ENCODE peak calls at places on chromosomes 12 and 14, in seven cellular contexts. E, L, U, B, A, K and M are unnamed samples.

GRCh38 chr14:22104971-22105641 is 431.5 kb upstream of the OR4E1 start:
- DNase-seq in L (no peak), B (no peak), U (no peak), A (no peak), K (no peak), E (no peak), M (no peak)

GRCh38 chr12:32252199-32253073 is 145.8 kb downstream of the BICD1 start:
- DNase-seq in B (no peak), U (no peak), E (no peak), K (no peak), A (no peak), L (no peak), M (no peak)

GRCh38 chr14:73491256-73491976 is 683 bp downstream of the RIOX1 start:
- DNase-seq in E (peak), A (peak), K (peak), L (peak), U (peak), B (peak), M (peak)

GRCh38 chr14:76203086-76204001 is 51.6 kb downstream of the GPATCH2L start:
- DNase-seq in A (peak), U (no peak), K (no peak), E (peak), L (peak), B (no peak), M (peak)

GRCh38 chr12:102833687-102834435 is 83.2 kb downstream of the PAH start:
- DNase-seq in B (peak), K (peak), U (peak), A (peak), L (no peak), E (no peak), M (peak)

GRCh38 chr14:32083789-32084188 is 6.7 kb downstream of the ARHGAP5 start:
- DNase-seq in B (no peak), A (no peak), E (no peak), U (no peak), K (no peak), L (no peak), M (peak)

GRCh38 chr14:39467889-39468524 is 35.8 kb upstream of the FBXO33 start:
- DNase-seq in A (peak), L (peak), E (peak), B (peak), K (peak), U (no peak), M (no peak)

GRCh38 chr12:32659908-32660440 is 19.1 kb upstream of the DNM1L start:
- DNase-seq in E (peak), A (peak), B (peak), L (no peak), K (no peak), U (no peak), M (no peak)

GRCh38 chr12:20757-21156 is 45.8 kb upstream of the IQSEC3 start:
- DNase-seq in L (no peak), K (no peak), B (no peak), A (no peak), U (no peak), E (no peak), M (no peak)

GRCh38 chr14:34926552-34926951 is 51.4 kb upstream of the BAZ1A start:
- DNase-seq in E (no peak), B (no peak), L (peak), A (no peak), U (no peak), K (no peak), M (peak)

GRCh38 chr14:90409209-90409730 is 12.4 kb downstream of the CALM1 start:
- DNase-seq in A (no peak), U (no peak), B (no peak), E (peak), K (no peak), L (peak), M (no peak)

GRCh38 chr12:6280053-6280469 is 30.4 kb upstream of the PLEKHG6 start:
- DNase-seq in A (peak), L (peak), K (no peak), E (peak), U (no peak), B (no peak), M (peak)

GRCh38 chr12:21913823-21914222 is 27.4 kb downstream of the ABCC9 start:
- DNase-seq in K (no peak), A (no peak), L (no peak), U (no peak), B (no peak), E (no peak), M (no peak)

GRCh38 chr12:13154851-13155250 is 41.7 kb upstream of the EMP1 start:
- DNase-seq in U (no peak), K (no peak), E (no peak), A (no peak), L (no peak), B (no peak), M (no peak)

GRCh38 chr12:94202245-94203180 is 54.1 kb downstream of the PLXNC1 start:
- DNase-seq in E (no peak), U (no peak), L (no peak), B (no peak), K (no peak), A (no peak), M (no peak)

GRCh38 chr12:132218915-132219314 is 74.7 kb downstream of the NOC4L start:
- DNase-seq in K (peak), E (no peak), A (peak), L (no peak), B (no peak), U (peak), M (no peak)

GRCh38 chr14:55846852-55847471 is 267.0 kb downstream of the KTN1 start:
- DNase-seq in E (peak), U (no peak), L (peak), B (no peak), A (no peak), K (no peak), M (peak)

GRCh38 chr12:92078167-92079053 is 67.2 kb downstream of the BTG1 start:
- DNase-seq in E (peak), L (peak), B (no peak), K (no peak), A (peak), U (no peak), M (peak)

GRCh38 chr14:91568626-91569025 is 58.5 kb upstream of the PPP4R3A start:
- DNase-seq in A (no peak), B (no peak), K (peak), U (no peak), E (no peak), L (no peak), M (no peak)

GRCh38 chr14:72776701-72777255 is 117.1 kb downstream of the DPF3 start:
- DNase-seq in E (no peak), A (no peak), U (no peak), K (no peak), B (no peak), L (no peak), M (no peak)

GRCh38 chr12:97951239-97951638 is 488.6 kb downstream of the RMST start:
- DNase-seq in U (no peak), K (no peak), E (no peak), B (no peak), L (no peak), A (no peak), M (no peak)

GRCh38 chr12:106791531-106791930 is 17.0 kb downstream of the RIC8B start:
- DNase-seq in U (no peak), B (no peak), K (no peak), A (no peak), L (no peak), E (no peak), M (no peak)

GRCh38 chr12:109518820-109519665 is 41.6 kb downstream of the UBE3B start:
- DNase-seq in B (peak), U (peak), A (peak), L (peak), E (peak), K (peak), M (peak)

GRCh38 chr14:93629636-93630035 is 158.6 kb downstream of the PRIMA1 start:
- DNase-seq in E (no peak), B (no peak), A (peak), U (no peak), L (no peak), K (no peak), M (peak)

GRCh38 chr14:79111963-79112362 is 941.8 kb downstream of the NRXN3 start:
- DNase-seq in B (no peak), K (no peak), U (no peak), E (no peak), A (no peak), L (peak), M (no peak)

GRCh38 chr12:127928615-127929014 is 338.4 kb upstream of the TMEM132C start:
- DNase-seq in B (no peak), K (no peak), U (no peak), L (no peak), A (no peak), E (peak), M (no peak)

GRCh38 chr12:2641209-2641608 is 153.6 kb upstream of the FKBP4 start:
- DNase-seq in B (peak), A (peak), E (no peak), K (peak), U (no peak), L (peak), M (peak)

GRCh38 chr12:58819945-58820344 is 100.4 kb downstream of the LRIG3 start:
- DNase-seq in E (peak), B (no peak), A (no peak), U (no peak), K (no peak), L (no peak), M (no peak)

GRCh38 chr12:68001486-68002466 is 12.5 kb downstream of the IFNG-AS1 start:
- DNase-seq in B (no peak), A (peak), U (no peak), K (no peak), E (peak), L (peak), M (peak)

GRCh38 chr14:22185191-22185590 is 403.8 kb downstream of the DAD1 start:
- DNase-seq in E (peak), A (no peak), U (no peak), L (peak), K (no peak), B (no peak), M (no peak)

GRCh38 chr14:68919129-68919927 is 59.8 kb downstream of the ACTN1 start:
- DNase-seq in B (no peak), L (no peak), U (no peak), K (no peak), E (no peak), A (no peak), M (no peak)

GRCh38 chr14:101796479-101796878 is 35.0 kb downstream of the PPP2R5C start:
- DNase-seq in A (no peak), K (no peak), U (no peak), E (no peak), L (no peak), B (no peak), M (no peak)

GRCh38 chr14:93970589-93970966 is 5.8 kb downstream of the ASB2 start:
- DNase-seq in A (no peak), L (no peak), B (no peak), U (no peak), K (no peak), E (no peak), M (no peak)

GRCh38 chr14:50521912-50522341 is 10.4 kb downstream of the MAP4K5 start:
- DNase-seq in K (no peak), E (peak), A (no peak), U (no peak), B (no peak), L (peak), M (no peak)

DNA sequence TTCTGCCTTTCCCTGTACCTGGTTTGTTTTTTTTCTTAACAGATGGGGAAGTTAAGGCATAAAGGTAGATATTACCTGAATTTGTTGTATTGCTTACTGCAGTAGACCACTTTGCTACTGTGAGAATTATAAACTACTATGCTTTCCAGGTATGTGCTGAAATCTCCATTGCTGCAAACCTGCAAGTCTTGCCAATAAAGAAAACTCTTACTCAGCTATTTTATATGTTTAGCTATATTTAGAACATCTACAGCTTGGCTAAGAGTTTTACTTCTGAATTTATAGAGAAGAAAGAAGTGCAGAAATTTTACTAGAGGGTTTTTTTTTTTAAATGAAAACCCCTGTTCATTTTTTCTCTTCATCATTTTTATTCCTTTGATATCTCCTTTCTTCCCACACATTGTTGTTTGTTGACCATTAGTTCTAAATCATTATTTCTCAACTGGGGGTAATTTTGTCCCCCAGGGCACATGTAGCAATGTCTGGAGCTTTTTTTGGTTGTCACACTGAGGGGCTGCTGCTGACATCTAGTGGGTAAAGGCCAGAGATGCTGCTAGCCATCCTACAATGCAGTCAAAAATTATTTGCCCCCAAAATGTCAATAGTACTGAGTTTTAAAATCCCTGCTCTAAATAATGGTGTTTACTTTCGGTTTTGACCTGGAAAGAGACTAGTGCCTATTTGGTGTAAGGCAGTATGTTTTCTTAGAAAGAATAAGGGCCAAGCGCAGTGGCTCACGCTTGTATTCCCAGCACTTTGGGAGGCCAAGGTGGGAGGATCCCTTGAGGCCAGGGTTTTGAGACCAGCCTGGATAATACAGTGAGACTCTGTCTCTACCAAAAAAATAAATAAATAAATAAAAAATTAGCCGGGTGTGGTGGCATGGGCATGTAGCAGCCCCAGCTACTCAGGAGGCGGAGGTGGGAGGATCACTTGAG is 48.6 kb downstream of the PCNX1 start:
- DNase-seq in E (peak), A (peak), B (no peak), L (peak), K (no peak), U (no peak), M (no peak)
- H2BK5ac ChIP-seq in E (no peak), A (no peak), B (no peak), L (no peak), K (no peak), U (no peak), M (no peak)

GRCh38 chr12:10388611-10389010 is 1.2 kb downstream of the KLRK1 start:
- DNase-seq in U (no peak), L (no peak), B (no peak), K (no peak), E (no peak), A (no peak), M (no peak)

GRCh38 chr12:10381912-10382628 is 7.8 kb downstream of the KLRK1 start:
- DNase-seq in E (no peak), L (no peak), U (no peak), B (no peak), A (no peak), K (no peak), M (no peak)

GRCh38 chr12:10389941-10390340 is at the start of gene KLRK1:
- DNase-seq in K (no peak), U (no peak), L (no peak), E (no peak), A (no peak), B (no peak), M (no peak)

GRCh38 chr12:10385181-10385613 is 4.6 kb downstream of the KLRK1 start:
- DNase-seq in L (peak), U (no peak), E (peak), K (no peak), B (no peak), A (no peak), M (peak)

GRCh38 chr12:10384191-10384590 is 5.7 kb downstream of the KLRK1 start:
- DNase-seq in K (no peak), A (no peak), E (no peak), B (no peak), L (no peak), U (no peak), M (no peak)
- H2BK5ac ChIP-seq in K (no peak), A (no peak), E (no peak), B (no peak), L (no peak), U (no peak), M (no peak)

GRCh38 chr14:58711382-58711781 is 73.6 kb downstream of the DACT1 start:
- DNase-seq in A (no peak), K (no peak), U (no peak), E (no peak), L (no peak), B (no peak), M (no peak)
- H2BK5ac ChIP-seq in A (no peak), K (no peak), U (no peak), E (no peak), L (no peak), B (no peak), M (no peak)

DNA sequence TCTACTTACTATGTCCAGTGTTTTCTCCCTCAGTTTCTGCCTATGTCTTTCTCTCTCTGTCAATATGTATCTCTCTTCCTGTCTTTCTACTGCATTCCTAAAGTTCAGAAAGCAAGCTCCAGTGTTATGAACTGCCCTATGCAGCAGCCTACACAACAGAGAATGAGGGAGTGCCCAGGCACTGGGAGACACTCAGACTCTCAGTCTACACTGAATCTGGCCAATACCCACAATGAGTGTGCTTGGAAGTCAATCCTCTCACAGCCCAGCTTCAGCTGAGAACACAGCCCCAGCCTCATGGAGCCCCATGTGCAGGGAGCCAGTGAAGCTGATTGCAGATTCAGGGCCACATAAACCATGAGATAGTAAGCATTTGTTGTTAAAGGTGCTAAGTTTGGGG is 128.7 kb downstream of the ALG10 start:
- DNase-seq in E (no peak), A (no peak), B (no peak), U (no peak), L (no peak), K (no peak), M (no peak)
- H2BK5ac ChIP-seq in E (no peak), A (no peak), B (no peak), U (no peak), L (no peak), K (no peak), M (no peak)

GRCh38 chr12:96244826-96245225 is 50.7 kb downstream of the ELK3 start:
- DNase-seq in E (no peak), U (no peak), L (no peak), A (no peak), B (no peak), K (no peak), M (no peak)
- H2BK5ac ChIP-seq in E (no peak), U (no peak), L (no peak), A (no peak), B (no peak), K (no peak), M (no peak)

GRCh38 chr12:51056242-51056641 is 8.1 kb downstream of the LETMD1 start:
- DNase-seq in K (no peak), E (no peak), A (no peak), U (no peak), L (peak), B (no peak), M (peak)

GRCh38 chr12:51059086-51059485 is 11.0 kb downstream of the LETMD1 start:
- DNase-seq in A (no peak), L (no peak), B (no peak), K (no peak), U (no peak), E (no peak), M (no peak)

GRCh38 chr12:51051787-51052186 is 3.7 kb downstream of the LETMD1 start:
- DNase-seq in B (no peak), E (no peak), K (no peak), U (no peak), A (no peak), L (no peak), M (no peak)

GRCh38 chr12:51049525-51049924 is 1.4 kb downstream of the LETMD1 start:
- DNase-seq in A (no peak), B (no peak), E (no peak), U (no peak), K (no peak), L (no peak), M (no peak)

DNA sequence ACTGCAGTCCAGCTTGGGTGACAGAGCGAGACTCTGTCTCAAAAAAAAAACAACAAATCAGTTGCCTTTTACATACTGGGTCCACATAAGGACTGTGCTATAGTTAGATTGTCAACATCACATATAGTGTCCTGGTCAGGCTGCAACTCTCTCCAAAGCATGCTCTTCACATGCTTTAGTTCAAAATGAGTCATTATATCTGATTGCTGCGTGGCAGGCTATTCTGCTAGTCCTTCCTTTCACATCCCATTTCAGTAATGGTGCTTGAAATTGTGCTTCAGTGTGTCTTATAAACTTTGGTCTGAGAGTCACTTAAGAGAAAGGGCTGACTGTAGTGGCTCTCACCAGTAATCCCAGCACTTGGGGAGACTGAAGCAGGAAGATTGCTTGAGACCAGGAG is 6.9 kb downstream of the LETMD1 start:
- DNase-seq in L (no peak), B (no peak), K (no peak), E (no peak), A (no peak), U (no peak), M (no peak)
- H2BK5ac ChIP-seq in L (no peak), B (no peak), K (no peak), E (no peak), A (no peak), U (no peak), M (no peak)

GRCh38 chr12:45849289-45849688 is 119.8 kb downstream of the ARID2 start:
- DNase-seq in K (no peak), E (peak), A (no peak), B (no peak), U (no peak), L (peak), M (no peak)
- H2BK5ac ChIP-seq in K (no peak), E (no peak), A (no peak), B (no peak), U (no peak), L (peak), M (no peak)